ENCODE peak calls at places on chromosomes 1 and 21, in five cellular contexts. R, Z, T, U and C are unnamed samples.

GRCh38 chr1:236338096-236338495 is 56.0 kb upstream of the EDARADD start:
- DNase-seq in R (no peak), Z (no peak), T (peak), U (no peak), C (no peak)

GRCh38 chr1:228500143-228500736 is 13.1 kb downstream of the RNF187 start:
- DNase-seq in R (no peak), Z (no peak), T (no peak), U (no peak), C (no peak)

GRCh38 chr1:16191309-16191708 is 21.1 kb downstream of the ARHGEF19 start:
- DNase-seq in R (no peak), Z (no peak), T (no peak), U (no peak), C (no peak)

GRCh38 chr21:41992576-41992975 is 17.6 kb downstream of the ZBTB21 start:
- DNase-seq in R (no peak), Z (no peak), T (no peak), U (no peak), C (no peak)

GRCh38 chr1:87111659-87112339 is 197.4 kb downstream of the HS2ST1 start:
- DNase-seq in R (no peak), Z (no peak), T (no peak), U (no peak), C (no peak)

GRCh38 chr1:194184402-194184801 is 998.0 kb upstream of the B3GALT2 start:
- DNase-seq in R (no peak), Z (no peak), T (no peak), U (no peak), C (no peak)

GRCh38 chr1:159927887-159928431 is 2.7 kb upstream of the TAGLN2 start:
- DNase-seq in R (peak), Z (no peak), T (no peak), U (no peak), C (no peak)

GRCh38 chr1:98035587-98035986 is 114.8 kb upstream of the DPYD start:
- DNase-seq in R (no peak), Z (no peak), T (no peak), U (no peak), C (no peak)

GRCh38 chr1:9429369-9429766 is 109.9 kb upstream of the SLC25A33 start:
- DNase-seq in R (no peak), Z (no peak), T (no peak), U (no peak), C (no peak)

GRCh38 chr1:35931424-35932157 is 686 bp downstream of the AGO3 start:
- DNase-seq in R (no peak), Z (peak), T (peak), U (peak), C (no peak)

GRCh38 chr1:25608488-25609178 is 8.0 kb upstream of the MAN1C1 start:
- DNase-seq in R (peak), Z (peak), T (peak), U (peak), C (no peak)

GRCh38 chr1:36523850-36524249 is 41.1 kb upstream of the CSF3R start:
- DNase-seq in R (no peak), Z (no peak), T (no peak), U (no peak), C (no peak)

DNA sequence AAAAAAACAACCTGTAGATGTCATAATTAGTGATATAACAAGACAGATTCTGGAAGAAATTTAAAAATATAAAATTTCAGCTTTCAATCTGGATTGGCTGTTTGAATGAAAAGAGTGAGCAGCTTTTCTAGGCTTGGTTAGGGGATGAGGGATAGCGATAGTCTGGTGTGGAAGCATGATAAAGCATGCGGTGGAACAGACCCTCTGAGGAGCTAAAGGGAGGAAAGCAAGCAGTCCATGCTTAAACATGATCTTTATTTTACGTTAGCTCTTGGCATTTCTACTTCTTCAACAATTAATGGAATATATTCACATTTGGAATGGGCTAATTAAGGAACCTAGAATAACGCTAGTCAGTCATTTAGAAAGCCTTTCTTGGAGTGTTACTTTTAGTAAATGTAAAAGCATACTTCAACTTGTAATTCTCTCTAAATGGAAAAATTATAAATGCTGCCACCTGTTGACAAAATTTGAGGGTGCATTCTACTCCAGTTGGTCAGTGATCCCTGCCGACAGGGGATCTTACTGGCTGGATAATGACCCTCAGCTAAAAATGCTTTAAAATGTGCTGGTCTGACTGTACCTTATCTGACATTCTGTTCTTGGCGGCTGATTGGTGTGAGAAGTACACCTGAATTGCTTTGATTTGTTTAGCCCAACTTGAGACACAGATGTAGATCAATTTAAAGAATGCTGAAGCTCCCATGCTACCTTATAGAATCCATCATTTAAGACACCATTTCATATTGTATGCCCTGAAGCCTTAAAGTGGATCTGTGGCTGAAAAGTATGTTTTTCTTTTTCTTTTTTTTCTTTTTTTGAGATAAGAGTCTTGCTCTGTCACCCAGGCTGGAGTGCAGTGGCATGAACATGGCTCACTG is 61.2 kb downstream of the AK4 start:
- DNase-seq in R (no peak), Z (no peak), T (peak), U (no peak), C (no peak)
- TF ChIP-seq CTCF in R (peak), Z (peak), T (peak), U (peak), C (peak)

DNA sequence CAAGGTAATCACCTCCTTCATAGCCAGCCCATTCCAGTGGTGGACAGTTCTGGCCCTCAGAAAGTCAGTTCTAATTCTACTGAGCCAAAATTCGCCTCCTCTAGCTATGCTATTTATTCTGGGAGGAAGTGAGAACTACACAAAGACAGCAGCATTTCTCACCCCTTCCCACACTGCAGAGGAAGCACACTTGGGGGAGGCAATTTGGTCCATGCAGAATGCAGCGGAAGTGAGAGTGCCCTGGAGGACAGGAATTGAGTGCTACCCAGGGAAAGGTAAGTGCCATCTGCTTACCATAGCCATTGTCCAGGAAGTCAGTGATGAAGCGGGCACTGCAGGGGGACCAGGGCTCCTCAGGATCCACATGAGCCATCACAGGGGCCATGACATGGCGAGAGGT is 3.7 kb downstream of the ADAMTS4 start:
- DNase-seq in R (peak), Z (no peak), T (no peak), U (no peak), C (no peak)
- H3K4me3 ChIP-seq in R (no peak), Z (no peak), T (no peak), U (peak), C (no peak)

GRCh38 chr21:44337941-44338895 is 972 bp downstream of the CFAP410 start:
- DNase-seq in R (peak), Z (peak), T (peak), U (peak), C (no peak)
- TF ChIP-seq CTCF in R (peak), Z (peak), T (peak), U (peak), C (peak)

GRCh38 chr1:52057876-52058275 is 1.8 kb downstream of the BTF3L4 start:
- DNase-seq in R (no peak), Z (no peak), T (no peak), U (no peak), C (no peak)
- H3K4me3 ChIP-seq in R (peak), Z (no peak), T (peak), U (peak), C (no peak)

GRCh38 chr1:39507230-39507928 is 15.9 kb downstream of the BMP8A start:
- DNase-seq in R (no peak), Z (no peak), T (no peak), U (no peak), C (no peak)
- TF ChIP-seq CTCF in R (no peak), Z (no peak), T (no peak), U (no peak), C (peak)

GRCh38 chr21:39346671-39347327 is 2.1 kb downstream of the HMGN1 start:
- DNase-seq in R (no peak), Z (no peak), T (no peak), U (no peak), C (no peak)

GRCh38 chr21:39344848-39345247 is 4.0 kb downstream of the HMGN1 start:
- DNase-seq in R (no peak), Z (no peak), T (no peak), U (no peak), C (no peak)

GRCh38 chr21:39347537-39347936 is 1.4 kb downstream of the HMGN1 start:
- DNase-seq in R (no peak), Z (no peak), T (no peak), U (no peak), C (no peak)

GRCh38 chr21:39348040-39348354 is 891 bp downstream of the HMGN1 start:
- DNase-seq in R (no peak), Z (no peak), T (no peak), U (no peak), C (no peak)

DNA sequence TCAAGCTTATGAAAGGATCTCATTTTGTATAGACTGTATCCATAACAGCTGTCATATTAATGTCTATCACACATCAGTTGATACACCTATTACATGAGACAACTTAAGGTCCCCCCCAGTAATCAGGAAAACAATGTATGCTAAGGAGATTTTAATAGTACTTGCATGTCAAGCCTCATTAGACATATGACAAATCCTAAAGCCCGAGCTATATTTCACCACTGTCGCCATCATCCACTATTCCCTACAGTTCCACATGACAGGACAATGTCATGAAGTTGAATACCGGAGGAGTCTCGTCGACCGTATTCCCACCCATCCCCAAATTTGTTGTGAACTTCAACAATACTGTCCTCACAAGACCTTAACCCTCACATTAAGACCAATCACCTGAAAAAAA is 3.4 kb downstream of the HMGN1 start:
- DNase-seq in R (no peak), Z (no peak), T (no peak), U (no peak), C (no peak)
- H3K4me3 ChIP-seq in R (peak), Z (no peak), T (peak), U (no peak), C (no peak)